ENCODE peak calls at places on chromosomes 7 and 10, in six cellular contexts. T is HepG2, W is H1, U is GM23338, X is K562, N is GM12878. P is an unnamed sample.

GRCh38 chr10:127882801-127883459 is 9.8 kb downstream of the CLRN3 start:
- DNase-seq in X (no peak), W (no peak), N (no peak), T (no peak), U (no peak), P (no peak)

GRCh38 chr10:79072041-79072441 is 3.3 kb downstream of the ZMIZ1 start:
- DNase-seq in W (no peak), T (no peak), N (no peak), X (no peak), U (peak), P (no peak)

GRCh38 chr10:78502208-78502943 is 468.7 kb downstream of the RPS24 start:
- DNase-seq in T (peak), N (no peak), W (no peak), X (no peak), U (no peak), P (no peak)

GRCh38 chr7:128699196-128699712 is 27.2 kb downstream of the GARIN1A start:
- DNase-seq in N (no peak), T (no peak), U (peak), X (no peak), W (no peak), P (no peak)

GRCh38 chr10:49034925-49035324 is 80.4 kb downstream of the VSTM4 start:
- DNase-seq in X (no peak), N (no peak), T (no peak), U (no peak), W (no peak), P (no peak)

GRCh38 chr7:4227105-4228010 is 454.7 kb upstream of the FOXK1 start:
- DNase-seq in N (no peak), W (no peak), X (no peak), U (no peak), T (no peak), P (no peak)

GRCh38 chr7:127504715-127505114 is 80.7 kb downstream of the GCC1 start:
- DNase-seq in U (peak), X (peak), T (peak), W (peak), N (no peak), P (peak)

GRCh38 chr7:6260291-6261183 is 11.9 kb downstream of the CYTH3 start:
- DNase-seq in W (no peak), T (no peak), U (no peak), X (no peak), N (no peak), P (no peak)

GRCh38 chr10:10796061-10796773 is 221.5 kb upstream of the CELF2 start:
- DNase-seq in W (no peak), U (peak), T (no peak), N (no peak), X (no peak), P (no peak)

GRCh38 chr10:103895458-103896186 is 22.4 kb downstream of the STN1 start:
- DNase-seq in W (no peak), X (no peak), U (no peak), N (no peak), T (no peak), P (no peak)
- TF ChIP-seq CREB1 in W (no peak), X (no peak), U (no peak), N (no peak), T (no peak), P (no peak)

GRCh38 chr10:129692695-129693094 is 225.7 kb downstream of the MGMT start:
- DNase-seq in X (no peak), T (no peak), N (no peak), U (no peak), W (no peak), P (no peak)
- TF ChIP-seq CREB1 in X (no peak), T (no peak), N (no peak), U (no peak), W (no peak), P (no peak)

GRCh38 chr10:112811741-112812551 is 138.1 kb upstream of the TCF7L2 start:
- DNase-seq in T (peak), W (peak), X (no peak), U (peak), N (no peak), P (peak)
- TF ChIP-seq CREB1 in T (peak), W (no peak), X (no peak), U (no peak), N (no peak), P (no peak)

GRCh38 chr10:104556831-104557230 is 84.3 kb upstream of the SORCS3 start:
- DNase-seq in U (no peak), T (no peak), N (no peak), X (no peak), W (no peak), P (no peak)
- TF ChIP-seq CREB1 in U (no peak), T (no peak), N (no peak), X (no peak), W (no peak), P (no peak)

GRCh38 chr10:80444124-80444523 is 10.0 kb upstream of the TSPAN14 start:
- DNase-seq in W (no peak), X (no peak), U (no peak), T (no peak), N (no peak), P (no peak)
- TF ChIP-seq CREB1 in W (no peak), X (no peak), U (no peak), T (no peak), N (no peak), P (no peak)

DNA sequence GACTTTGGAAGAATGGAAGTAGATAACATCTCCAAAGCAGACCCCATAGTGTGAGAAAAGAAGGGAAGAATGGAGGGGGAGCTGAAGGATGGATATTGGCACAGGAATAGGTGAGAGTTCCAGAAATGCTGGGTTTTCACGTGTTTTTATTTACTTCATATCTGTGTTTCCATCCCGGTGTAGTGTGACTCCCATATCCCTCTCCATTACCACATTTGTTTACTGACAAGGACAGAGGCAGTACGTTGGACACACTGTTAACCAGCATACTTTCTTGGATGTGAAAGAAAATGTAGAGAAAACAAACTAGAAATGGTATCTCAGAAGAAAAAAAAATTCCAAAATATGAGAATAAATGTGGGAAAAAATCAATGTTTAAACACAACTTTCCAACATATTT is 124.4 kb upstream of the PFKP start:
- DNase-seq in U (no peak), T (no peak), X (no peak), W (no peak), N (no peak), P (no peak)
- TF ChIP-seq CREB1 in U (no peak), T (no peak), X (no peak), W (no peak), N (no peak), P (no peak)

DNA sequence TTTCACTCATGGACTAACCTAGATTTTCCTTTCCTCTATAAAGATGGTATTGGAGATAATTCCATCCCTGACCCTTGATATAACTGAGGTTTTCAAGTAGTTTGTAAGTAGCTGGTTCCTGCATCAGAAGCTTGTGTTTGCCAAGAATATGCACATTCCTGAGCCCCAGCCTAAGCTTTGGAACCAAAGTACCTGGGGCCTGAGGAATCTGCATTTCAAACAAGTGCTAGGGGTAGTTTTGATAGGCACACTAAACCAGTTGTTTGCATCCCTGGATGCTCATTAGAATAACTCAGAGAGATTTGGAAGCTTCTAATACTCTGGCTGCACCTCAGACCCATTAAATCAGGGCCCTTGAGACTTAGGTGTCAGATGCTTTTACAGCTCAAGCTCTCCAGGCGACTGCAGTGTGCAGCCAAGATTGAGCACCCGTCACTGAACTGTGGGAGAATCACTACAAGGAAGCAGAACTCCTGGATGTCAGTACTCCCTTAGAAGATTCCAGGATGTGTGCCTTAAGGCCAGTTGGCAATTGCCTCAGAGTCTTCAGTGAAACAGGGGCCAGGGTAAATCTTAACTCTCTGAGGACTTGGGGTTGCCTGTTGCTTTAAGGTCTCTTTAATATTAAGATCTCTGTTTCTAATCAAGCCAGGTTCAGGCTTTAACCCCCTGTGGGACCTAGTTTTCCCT is 565.0 kb downstream of the REEP3 start:
- DNase-seq in T (no peak), W (peak), X (no peak), U (peak), N (no peak), P (peak)
- TF ChIP-seq CREB1 in T (no peak), W (no peak), X (no peak), U (no peak), N (no peak), P (no peak)

DNA sequence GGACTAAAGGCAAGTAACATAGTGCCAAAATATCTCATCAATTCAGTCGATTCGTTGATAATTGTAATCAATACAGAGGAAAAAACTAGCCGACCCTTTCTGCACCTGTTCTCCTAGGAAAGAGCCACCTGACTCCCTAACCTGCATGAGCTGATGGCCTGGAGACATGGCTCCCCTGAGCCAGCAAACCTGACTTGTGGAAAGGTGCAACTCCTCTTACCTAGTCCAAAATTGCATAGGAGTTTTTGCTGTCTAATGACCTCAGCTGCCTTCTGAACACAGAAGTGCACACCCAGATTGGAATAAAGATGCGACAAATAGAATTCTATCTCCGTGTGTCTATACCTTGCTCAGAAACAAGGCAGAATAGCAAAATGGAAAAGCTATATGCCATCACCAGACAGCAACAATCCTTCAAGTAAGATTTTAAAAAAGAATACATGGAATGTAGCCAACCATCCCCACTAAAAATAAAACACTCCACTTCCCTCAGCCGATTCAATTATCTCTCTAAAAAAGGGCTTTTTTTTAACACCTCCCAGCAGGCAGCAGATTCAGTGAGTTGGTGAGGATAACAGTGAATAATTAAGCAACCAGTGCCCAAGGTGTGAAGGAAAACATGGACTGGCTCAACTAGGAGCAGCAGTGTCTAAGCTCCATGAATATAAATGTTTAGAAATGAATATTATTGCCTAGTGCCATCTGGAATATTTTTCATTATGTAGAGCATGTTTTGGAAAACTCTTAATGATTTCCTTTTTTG is 26.6 kb upstream of the LMTK2 start:
- DNase-seq in U (no peak), W (no peak), N (no peak), X (no peak), T (no peak), P (no peak)
- TF ChIP-seq CREB1 in U (no peak), W (no peak), N (no peak), X (no peak), T (no peak), P (no peak)